ENCODE peak calls at places on chromosome 1, in five cellular contexts. B is HL-60, Y is lung, U is endothelial cell, T is A549. O is an unnamed sample.

GRCh38 chr1:14826731-14827326 is 228.3 kb downstream of the KAZN start:
- DNase-seq in B (no peak), Y (no peak), U (no peak), T (no peak), O (no peak)

GRCh38 chr1:200314085-200314750 is 95.6 kb downstream of the ZNF281 start:
- DNase-seq in B (no peak), Y (no peak), U (no peak), T (peak; percentile 88), O (no peak)

GRCh38 chr1:30743584-30744059 is 14.0 kb downstream of the LAPTM5 start:
- DNase-seq in B (peak; percentile 34), Y (no peak), U (no peak), T (no peak), O (peak; percentile 76)

GRCh38 chr1:214351551-214352277 is 70.8 kb downstream of the SMYD2 start:
- DNase-seq in B (no peak), Y (no peak), U (no peak), T (no peak), O (no peak)

GRCh38 chr1:58754056-58754613 is 29.7 kb downstream of the JUN start:
- DNase-seq in B (no peak), Y (no peak), U (no peak), T (no peak), O (no peak)

GRCh38 chr1:186374313-186375151 is 521 bp downstream of the TPR start:
- DNase-seq in B (peak; percentile 41), Y (peak; percentile 45), U (peak; percentile 5), T (peak; percentile 39), O (no peak)

GRCh38 chr1:160460683-160461287 is 60.4 kb downstream of the VANGL2 start:
- DNase-seq in B (no peak), Y (no peak), U (peak; percentile 5), T (no peak), O (no peak)

GRCh38 chr1:201358596-201358995 is 18.9 kb downstream of the TNNT2 start:
- DNase-seq in B (no peak), Y (no peak), U (no peak), T (no peak), O (no peak)

GRCh38 chr1:240888039-240888786 is 276.3 kb upstream of the GREM2 start:
- DNase-seq in B (peak; percentile 16), Y (peak; percentile 35), U (peak; percentile 48), T (peak; percentile 47), O (no peak)

O was measured in natural killer cell treated with Interleukin-12 subunit alpha and Interleukin-12 subunit beta and Interleukin-15 and Interleukin-18, amount 100 ng/mL, for 72 hours.